ENCODE peak calls at places on chromosomes 6 and 20, in eight cellular contexts. I is IMR-90, E is osteoblast, R is mesendoderm, G is prostate gland, M is left ventricle myocardium inferior, W is Karpas-422, P is substantia nigra. T is an unnamed sample.

GRCh38 chr20:35660122-35660937 is 4.4 kb downstream of the CPNE1 start:
- DNase-seq in I (no peak), E (no peak), R (no peak), G (no peak), M (no peak), W (no peak), P (no peak), T (no peak)

GRCh38 chr20:25624500-25624939 is 706 bp upstream of the NANP start:
- DNase-seq in I (no peak), E (peak), R (no peak), G (no peak), M (no peak), W (no peak), P (no peak), T (no peak)

GRCh38 chr6:168381726-168382458 is 59.1 kb upstream of the SMOC2 start:
- DNase-seq in I (no peak), E (peak), R (no peak), G (no peak), M (no peak), W (no peak), P (no peak), T (no peak)

GRCh38 chr6:101403566-101403965 is 10.1 kb downstream of the GRIK2 start:
- DNase-seq in I (peak), E (no peak), R (peak), G (no peak), M (no peak), W (no peak), P (no peak), T (no peak)

GRCh38 chr6:42762950-42763349 is 17.0 kb upstream of the TBCC start:
- DNase-seq in I (no peak), E (no peak), R (no peak), G (no peak), M (no peak), W (no peak), P (no peak), T (no peak)

GRCh38 chr6:3455121-3455489 is 1.7 kb downstream of the SLC22A23 start:
- DNase-seq in I (no peak), E (no peak), R (no peak), G (peak), M (no peak), W (no peak), P (no peak), T (peak)

GRCh38 chr20:62477669-62478450 is 2.1 kb upstream of the GATA5 start:
- DNase-seq in I (no peak), E (no peak), R (no peak), G (no peak), M (no peak), W (no peak), P (no peak), T (no peak)

GRCh38 chr6:169008641-169009040 is 245.0 kb downstream of the THBS2 start:
- DNase-seq in I (no peak), E (no peak), R (peak), G (no peak), M (no peak), W (peak), P (no peak), T (no peak)

GRCh38 chr6:34324738-34325444 is 67.6 kb downstream of the NUDT3 start:
- DNase-seq in I (peak), E (no peak), R (peak), G (peak), M (peak), W (no peak), P (no peak), T (no peak)

GRCh38 chr6:30325873-30326445 is 768 bp upstream of the TRIM39 start:
- DNase-seq in I (no peak), E (no peak), R (peak), G (no peak), M (no peak), W (peak), P (no peak), T (no peak)

GRCh38 chr6:137870744-137871247 is 3.7 kb downstream of the TNFAIP3 start:
- DNase-seq in I (peak), E (no peak), R (no peak), G (no peak), M (no peak), W (no peak), P (no peak), T (no peak)

GRCh38 chr6:63649847-63650265 is 14.3 kb downstream of the PHF3 start:
- DNase-seq in I (peak), E (no peak), R (no peak), G (no peak), M (no peak), W (no peak), P (no peak), T (no peak)

GRCh38 chr6:152063170-152063921 is 255.9 kb downstream of the ESR1 start:
- DNase-seq in I (no peak), E (no peak), R (no peak), G (peak), M (no peak), W (no peak), P (no peak), T (no peak)

GRCh38 chr6:111486921-111487320 is 3.9 kb upstream of the REV3L start:
- DNase-seq in I (no peak), E (no peak), R (no peak), G (no peak), M (no peak), W (peak), P (no peak), T (no peak)

GRCh38 chr20:57412347-57413029 is 21.3 kb downstream of the RBM38 start:
- DNase-seq in I (no peak), E (no peak), R (no peak), G (no peak), M (no peak), W (peak), P (no peak), T (no peak)

GRCh38 chr6:34773906-34774305 is 16.6 kb downstream of the SNRPC start:
- DNase-seq in I (no peak), E (no peak), R (no peak), G (no peak), M (no peak), W (no peak), P (no peak), T (no peak)

DNA sequence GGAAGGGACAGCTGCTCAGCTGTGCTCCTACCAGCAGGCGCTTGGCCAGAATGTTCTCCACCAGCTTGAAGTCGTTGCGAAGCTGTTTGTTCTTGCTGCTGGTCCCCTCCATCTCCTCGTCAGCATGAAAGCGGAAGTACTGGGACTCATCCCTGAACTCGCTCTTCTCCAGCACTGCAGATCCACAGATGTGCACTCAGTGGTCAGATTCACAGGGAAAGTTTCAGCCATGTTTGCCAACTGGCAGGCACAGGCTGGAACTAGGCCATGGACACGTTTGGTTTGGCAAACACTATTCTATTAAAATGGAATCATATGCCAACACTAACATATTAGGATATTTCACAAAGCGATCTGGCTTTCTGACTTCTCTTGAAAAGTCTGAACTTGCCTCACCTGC is 167.9 kb downstream of the PREX1 start:
- DNase-seq in I (no peak), E (peak), R (no peak), G (peak), M (no peak), W (no peak), P (no peak), T (peak)
- H3K27ac ChIP-seq in I (no peak), E (no peak), R (no peak), G (peak), M (no peak), W (no peak), P (peak), T (no peak)

DNA sequence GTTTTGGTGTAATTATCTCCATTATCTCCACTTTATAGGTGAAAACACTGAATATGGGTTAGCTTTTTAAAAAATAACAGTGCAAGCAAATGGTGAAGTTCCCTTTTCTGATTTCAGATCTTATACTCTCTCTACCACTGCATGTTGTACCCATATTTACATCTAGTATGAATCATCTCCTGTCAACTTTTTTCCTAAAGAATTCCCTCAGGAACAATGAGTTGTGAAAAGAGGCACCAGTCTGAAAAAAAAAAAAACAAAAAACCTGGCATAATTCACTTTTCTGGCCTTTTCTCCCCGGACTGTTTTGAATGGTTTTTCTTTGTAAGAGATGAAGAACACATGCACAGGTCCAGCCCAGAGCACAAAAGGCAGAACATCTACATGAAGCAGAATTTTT is 596.0 kb downstream of the COL12A1 start:
- DNase-seq in I (no peak), E (no peak), R (no peak), G (no peak), M (no peak), W (no peak), P (no peak), T (no peak)
- H3K27ac ChIP-seq in I (no peak), E (peak), R (no peak), G (no peak), M (no peak), W (no peak), P (no peak), T (no peak)

GRCh38 chr6:109056661-109057060 is 38.0 kb downstream of the SESN1 start:
- DNase-seq in I (no peak), E (no peak), R (no peak), G (no peak), M (no peak), W (no peak), P (no peak), T (no peak)

GRCh38 chr6:109052852-109053251 is 41.8 kb downstream of the SESN1 start:
- DNase-seq in I (no peak), E (no peak), R (no peak), G (no peak), M (no peak), W (no peak), P (no peak), T (no peak)

GRCh38 chr6:109053285-109053684 is 41.4 kb downstream of the SESN1 start:
- DNase-seq in I (no peak), E (no peak), R (peak), G (no peak), M (no peak), W (no peak), P (no peak), T (no peak)

GRCh38 chr6:109058620-109059019 is 36.0 kb downstream of the SESN1 start:
- DNase-seq in I (no peak), E (no peak), R (no peak), G (no peak), M (no peak), W (no peak), P (no peak), T (no peak)

DNA sequence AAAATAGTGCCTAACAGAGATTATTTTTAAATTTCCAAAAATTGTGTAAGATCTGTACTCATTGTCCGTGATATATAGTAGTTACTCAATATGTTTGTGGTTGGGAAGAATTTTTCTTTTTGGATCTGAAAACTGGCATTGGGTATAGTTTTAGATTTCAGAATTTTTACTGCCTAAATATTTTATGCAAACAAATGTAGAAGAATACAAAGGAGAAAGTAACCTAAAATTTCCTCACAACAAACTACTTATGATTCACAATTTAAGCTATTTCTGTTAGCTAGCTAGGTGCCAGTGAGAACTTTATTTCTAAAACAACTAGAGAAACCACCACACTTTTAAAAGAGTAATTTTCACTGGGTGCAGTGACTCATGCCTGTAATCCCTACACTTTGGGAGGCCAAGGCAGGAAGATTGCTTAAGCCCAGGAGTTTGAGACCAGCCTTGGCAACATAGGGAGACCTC is 38.8 kb downstream of the SESN1 start:
- DNase-seq in I (peak), E (peak), R (no peak), G (no peak), M (no peak), W (no peak), P (no peak), T (no peak)
- H3K27ac ChIP-seq in I (no peak), E (peak), R (no peak), G (no peak), M (no peak), W (no peak), P (no peak), T (no peak)

GRCh38 chr6:166343157-166343502 is 785 bp upstream of the SFT2D1 start:
- DNase-seq in I (no peak), E (no peak), R (no peak), G (no peak), M (no peak), W (peak), P (no peak), T (no peak)
- H3K27ac ChIP-seq in I (no peak), E (peak), R (no peak), G (peak), M (peak), W (peak), P (peak), T (peak)

DNA sequence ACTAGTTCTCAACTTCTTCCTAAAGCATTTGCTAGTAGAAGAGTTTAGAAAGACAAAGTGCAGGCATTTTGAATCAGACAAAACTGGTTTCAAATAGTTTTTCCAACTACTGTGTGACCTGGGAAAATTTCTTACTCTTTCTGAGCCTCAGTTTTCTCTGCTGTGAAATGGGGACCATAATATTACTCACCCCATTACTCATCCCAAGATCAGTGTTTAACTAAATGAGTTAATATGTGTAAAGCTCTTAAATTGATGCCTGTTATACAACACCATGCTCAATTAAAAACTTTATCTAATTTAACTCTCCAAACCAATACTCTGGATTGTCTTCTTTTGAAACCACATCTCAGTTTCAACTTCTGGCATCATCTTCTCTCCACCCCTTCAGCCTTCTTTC is 87.4 kb downstream of the DNAH8 start:
- DNase-seq in I (no peak), E (no peak), R (no peak), G (no peak), M (no peak), W (no peak), P (no peak), T (no peak)
- H3K27ac ChIP-seq in I (no peak), E (no peak), R (no peak), G (peak), M (no peak), W (no peak), P (no peak), T (no peak)

DNA sequence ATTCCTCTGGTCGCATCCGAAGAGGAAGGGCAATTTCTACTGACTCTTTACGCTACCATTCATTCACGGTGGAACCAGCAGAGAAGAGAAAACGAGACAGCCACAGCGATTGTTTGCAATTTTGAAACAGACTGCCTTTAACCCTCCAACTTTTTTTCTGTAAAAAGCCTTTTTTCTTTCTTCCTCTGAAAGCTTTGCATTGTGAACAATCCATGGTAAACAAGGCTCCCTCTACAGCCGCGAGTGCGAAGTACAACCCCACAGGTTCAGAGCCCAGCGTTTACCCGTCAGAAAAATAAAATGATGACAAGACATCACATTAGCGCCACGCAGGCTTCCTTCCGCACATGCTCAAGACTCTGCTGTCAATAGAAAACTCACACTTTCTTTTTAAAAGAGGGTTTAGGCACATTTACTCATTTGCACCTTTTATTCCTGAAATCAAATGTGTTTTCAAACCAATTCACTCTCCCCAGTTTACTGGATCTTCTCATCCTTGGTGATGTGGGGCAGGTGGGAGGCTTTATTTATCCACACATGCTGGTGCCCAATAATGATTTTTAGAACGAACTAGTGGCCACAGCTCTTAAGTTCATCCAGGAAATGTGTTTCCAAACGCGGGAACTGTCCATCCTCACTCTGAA is 99.9 kb downstream of the NOL4L start:
- DNase-seq in I (peak), E (peak), R (peak), G (peak), M (peak), W (peak), P (peak), T (peak)
- H3K27ac ChIP-seq in I (peak), E (no peak), R (no peak), G (peak), M (peak), W (no peak), P (peak), T (peak)

DNA sequence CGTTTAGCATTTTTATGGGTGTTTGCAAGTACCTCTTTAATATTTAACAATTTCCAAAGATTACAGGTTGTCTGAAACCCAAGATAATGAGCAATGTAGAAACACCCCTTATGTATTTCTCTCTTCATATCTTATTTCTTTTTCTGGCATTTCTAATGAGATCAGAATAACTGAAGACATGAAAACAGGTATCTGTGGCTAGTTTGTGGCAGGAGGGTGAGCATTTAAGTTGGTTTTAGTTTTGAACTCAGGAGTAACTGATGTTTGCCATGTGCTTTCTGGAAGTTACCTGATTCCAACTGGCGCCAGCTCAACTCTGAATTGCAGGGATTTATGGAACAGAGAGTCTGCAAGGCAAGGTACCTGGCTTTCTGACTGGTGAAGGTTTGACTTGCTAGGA is 35.4 kb upstream of the PRL start:
- DNase-seq in I (no peak), E (no peak), R (no peak), G (no peak), M (no peak), W (no peak), P (no peak), T (no peak)
- H3K27ac ChIP-seq in I (no peak), E (no peak), R (no peak), G (no peak), M (no peak), W (no peak), P (no peak), T (no peak)

GRCh38 chr6:158849899-158850806 is 31.0 kb upstream of the EZR start:
- DNase-seq in I (peak), E (peak), R (peak), G (peak), M (no peak), W (no peak), P (no peak), T (peak)
- H3K27ac ChIP-seq in I (peak), E (peak), R (peak), G (peak), M (peak), W (no peak), P (no peak), T (peak)